ENCODE peak calls at places on chromosomes 7 and 10, in ten cellular contexts. B, O, I, D, S, A, Y, N, T and Z are unnamed samples. For H3K4me1, the result is how much of the 10 kb centered on the place peaks cover.

GRCh38 chr10:97428572-97428981 is 2.6 kb downstream of the PGAM1 start:
- DNase-seq in D (no peak), S (no peak), Y (no peak), O (no peak), A (no peak), T (no peak), N (no peak), I (no peak), B (no peak), Z (no peak)

GRCh38 chr7:6035165-6035564 is 4.0 kb downstream of the ANKRD61 start:
- DNase-seq in O (no peak), I (no peak), T (no peak), Y (no peak), A (no peak), D (no peak), N (no peak), B (no peak), S (no peak), Z (no peak)

GRCh38 chr10:97960269-97960869 is 70.1 kb downstream of the CRTAC1 start:
- DNase-seq in O (no peak), Y (no peak), B (no peak), D (no peak), I (no peak), N (no peak), S (no peak), T (no peak), A (no peak), Z (no peak)

GRCh38 chr7:140681766-140682165 is 9.0 kb downstream of the ADCK2 start:
- DNase-seq in A (no peak), B (no peak), S (no peak), N (no peak), O (no peak), T (no peak), I (no peak), Y (no peak), D (no peak), Z (no peak)

GRCh38 chr10:101453318-101453717 is 99.4 kb downstream of the BTRC start:
- DNase-seq in I (no peak), N (no peak), B (no peak), S (no peak), Y (no peak), T (no peak), D (no peak), A (no peak), O (no peak), Z (no peak)

GRCh38 chr7:16817536-16817935 is 12.7 kb upstream of the AGR2 start:
- DNase-seq in O (no peak), T (no peak), D (no peak), I (no peak), N (no peak), Y (no peak), A (no peak), S (no peak), B (peak), Z (no peak)

GRCh38 chr7:38232475-38233366 is 40.7 kb downstream of the TARP start:
- DNase-seq in Y (no peak), T (no peak), B (no peak), I (no peak), N (peak), D (no peak), O (peak), A (peak), S (no peak), Z (peak)

GRCh38 chr7:3897430-3898385 is 596.7 kb downstream of the SDK1 start:
- DNase-seq in A (no peak), T (peak), Y (no peak), N (peak), S (peak), O (peak), B (peak), I (no peak), D (peak), Z (no peak)

GRCh38 chr7:100719523-100720319 is 547 bp upstream of the EPO start:
- DNase-seq in O (no peak), A (peak), B (no peak), D (no peak), S (no peak), T (no peak), I (no peak), N (no peak), Y (no peak), Z (no peak)

GRCh38 chr10:30821269-30821993 is 191.9 kb upstream of the LYZL2 start:
- DNase-seq in B (no peak), D (no peak), O (no peak), A (no peak), Y (no peak), N (no peak), T (no peak), S (no peak), I (no peak), Z (no peak)

GRCh38 chr10:30821994-30822692 is 192.6 kb upstream of the LYZL2 start:
- DNase-seq in N (no peak), B (no peak), I (no peak), T (no peak), S (no peak), O (no peak), Y (no peak), D (no peak), A (no peak), Z (no peak)

GRCh38 chr10:30819306-30820190 is 190.0 kb upstream of the LYZL2 start:
- DNase-seq in T (no peak), N (no peak), D (no peak), S (no peak), B (no peak), Y (no peak), I (no peak), A (no peak), O (no peak), Z (no peak)

GRCh38 chr10:30818854-30819253 is 189.3 kb upstream of the LYZL2 start:
- DNase-seq in Y (peak), B (no peak), S (no peak), A (no peak), I (no peak), T (no peak), N (no peak), D (no peak), O (no peak), Z (peak)

GRCh38 chr10:30820282-30820991 is 190.9 kb upstream of the LYZL2 start:
- DNase-seq in B (no peak), Y (no peak), T (no peak), S (no peak), D (no peak), A (no peak), O (no peak), N (no peak), I (no peak), Z (no peak)
- H3K27ac ChIP-seq in B (no peak), Y (peak), T (peak), S (no peak), D (no peak), A (peak), O (no peak), N (no peak), I (no peak), Z (peak)

GRCh38 chr10:71765907-71766716 is 7.2 kb downstream of the VSIR start:
- DNase-seq in D (no peak), S (no peak), B (no peak), I (no peak), Y (no peak), O (no peak), A (no peak), N (no peak), T (no peak), Z (no peak)
- H3K4me1 ChIP-seq in D (under half), S (under half), B (half or more), I (under half), Y (half or more), O (half or more), A (under half), N (half or more), T (under half), Z (under half)

GRCh38 chr10:1462521-1462920 is 274.8 kb downstream of the ADARB2 start:
- DNase-seq in T (no peak), N (no peak), S (no peak), I (no peak), O (no peak), D (no peak), A (no peak), B (no peak), Y (no peak), Z (no peak)

GRCh38 chr10:1465993-1466764 is 271.1 kb downstream of the ADARB2 start:
- DNase-seq in T (no peak), S (no peak), I (no peak), A (no peak), Y (no peak), B (no peak), N (no peak), O (no peak), D (no peak), Z (no peak)

GRCh38 chr10:1465421-1465902 is 271.9 kb downstream of the ADARB2 start:
- DNase-seq in T (peak), Y (no peak), D (no peak), N (no peak), S (peak), A (peak), I (no peak), O (no peak), B (no peak), Z (no peak)

GRCh38 chr10:1462994-1463633 is 274.2 kb downstream of the ADARB2 start:
- DNase-seq in Y (no peak), B (no peak), S (no peak), I (no peak), D (no peak), O (no peak), N (no peak), A (no peak), T (no peak), Z (no peak)

GRCh38 chr10:1464866-1465265 is 272.5 kb downstream of the ADARB2 start:
- DNase-seq in B (no peak), I (no peak), O (no peak), S (no peak), Y (no peak), D (no peak), A (no peak), N (no peak), T (no peak), Z (no peak)
- H3K4me3 ChIP-seq in B (no peak), I (no peak), O (no peak), S (peak), Y (no peak), D (no peak), A (no peak), N (no peak), T (no peak), Z (no peak)

DNA sequence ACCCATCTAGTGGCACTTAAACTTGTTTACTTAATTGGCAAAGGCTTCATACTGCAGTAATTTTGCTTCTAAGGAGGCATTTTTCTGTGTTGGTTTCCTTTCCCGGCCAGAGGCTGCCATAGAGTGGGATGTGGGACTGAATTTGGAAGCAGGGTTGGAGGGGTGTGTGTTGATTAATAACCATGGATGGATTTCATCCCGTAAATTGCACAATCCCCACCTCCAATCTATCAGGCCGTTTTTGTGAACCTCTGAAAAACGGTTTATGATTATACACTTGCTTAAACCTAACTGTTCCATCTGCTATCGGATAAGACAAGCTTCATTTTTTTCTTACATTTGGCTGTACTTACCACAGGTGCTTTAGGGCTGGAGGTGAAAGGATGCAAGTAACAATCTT is 1.3 kb downstream of the TMEM60 start:
- DNase-seq in T (no peak), S (no peak), B (no peak), I (no peak), Y (no peak), D (no peak), N (no peak), O (no peak), A (no peak), Z (no peak)
- H3K27ac ChIP-seq in T (no peak), S (peak), B (no peak), I (no peak), Y (no peak), D (no peak), N (peak), O (no peak), A (peak), Z (no peak)